ENCODE peak calls at places on chromosomes 4 and X, in five cellular contexts. P is CD8-positive, alpha-beta T cell; L is lower leg skin; M is OCI-LY7; I is suprapubic skin. G is an unnamed sample.

GRCh38 chr4:118953276-118953675 is 64.6 kb downstream of the SYNPO2 start:
- DNase-seq in P (no peak), L (no peak), M (no peak), I (no peak), G (no peak)

GRCh38 chr4:103498161-103499070 is 221.4 kb downstream of the TACR3 start:
- DNase-seq in P (no peak), L (no peak), M (no peak), I (no peak), G (peak)

GRCh38 chr4:18689308-18689915 is 667.9 kb upstream of the LCORL start:
- DNase-seq in P (peak), L (no peak), M (peak), I (no peak), G (peak)

GRCh38 chrX:150767475-150768131 is 74.4 kb downstream of the MTMR1 start:
- DNase-seq in P (no peak), L (peak), M (no peak), I (no peak), G (peak)

GRCh38 chr4:85127653-85128052 is 161.2 kb upstream of the WDFY3 start:
- DNase-seq in P (no peak), L (no peak), M (peak), I (no peak), G (no peak)

GRCh38 chr4:111399523-111400135 is 745.6 kb upstream of the FAM241A start:
- DNase-seq in P (no peak), L (peak), M (no peak), I (no peak), G (no peak)

GRCh38 chrX:153491351-153492152 is 3.2 kb upstream of the BGN start:
- DNase-seq in P (no peak), L (no peak), M (no peak), I (no peak), G (no peak)

GRCh38 chr4:69531251-69531650 is 35.5 kb upstream of the UGT2B4 start:
- DNase-seq in P (no peak), L (no peak), M (no peak), I (no peak), G (no peak)

GRCh38 chr4:19213388-19213787 is 1038.3 kb upstream of the SLIT2 start:
- DNase-seq in P (no peak), L (no peak), M (no peak), I (no peak), G (no peak)

GRCh38 chrX:39758791-39759525 is 338.8 kb downstream of the BCOR start:
- DNase-seq in P (no peak), L (no peak), M (no peak), I (no peak), G (no peak)

GRCh38 chr4:38782452-38783108 is at the start of gene TLR10:
- DNase-seq in P (peak), L (no peak), M (peak), I (no peak), G (peak)

GRCh38 chr4:17492058-17492741 is 19.7 kb downstream of the QDPR start:
- DNase-seq in P (no peak), L (peak), M (no peak), I (no peak), G (no peak)

GRCh38 chr4:45350438-45350837 is 624.1 kb upstream of the GNPDA2 start:
- DNase-seq in P (no peak), L (no peak), M (no peak), I (no peak), G (no peak)

GRCh38 chrX:31670245-31670644 is 598.4 kb upstream of the FTHL17 start:
- DNase-seq in P (no peak), L (no peak), M (no peak), I (no peak), G (no peak)

DNA sequence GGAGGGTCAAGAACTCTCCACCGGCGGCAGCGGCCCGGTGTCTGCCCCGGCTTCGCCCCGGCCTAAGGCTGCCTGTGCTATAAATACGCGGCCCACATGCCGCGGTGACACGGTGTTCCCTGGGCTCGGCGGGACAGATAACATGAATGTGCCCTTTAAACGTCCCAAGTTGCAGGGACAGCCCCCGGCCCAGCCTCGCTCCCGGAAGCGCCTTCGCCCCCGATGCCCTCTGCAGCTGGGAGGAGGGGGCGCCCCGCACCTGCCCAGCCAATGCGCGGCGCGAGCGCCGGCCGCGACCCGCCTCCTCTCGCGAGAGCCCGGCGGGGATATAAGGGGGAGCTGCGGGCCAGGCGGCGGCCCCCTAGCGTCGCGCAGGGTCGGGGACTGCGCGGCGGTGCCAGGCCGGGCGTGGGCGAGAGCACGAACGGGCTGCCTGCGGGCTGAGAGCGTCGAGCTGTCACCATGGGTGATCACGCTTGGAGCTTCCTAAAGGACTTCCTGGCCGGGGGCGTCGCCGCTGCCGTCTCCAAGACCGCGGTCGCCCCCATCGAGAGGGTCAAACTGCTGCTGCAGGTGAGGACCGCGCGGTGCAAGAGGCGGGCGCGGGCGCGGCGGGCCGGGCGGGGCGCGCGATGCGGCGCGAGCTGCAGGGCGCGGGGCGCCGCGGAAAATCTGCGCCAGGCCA is at the start of gene SLC25A4:
- DNase-seq in P (peak), L (peak), M (peak), I (peak), G (no peak)
- TF ChIP-seq CTCF in P (peak), L (no peak), M (peak), I (peak), G (peak)

DNA sequence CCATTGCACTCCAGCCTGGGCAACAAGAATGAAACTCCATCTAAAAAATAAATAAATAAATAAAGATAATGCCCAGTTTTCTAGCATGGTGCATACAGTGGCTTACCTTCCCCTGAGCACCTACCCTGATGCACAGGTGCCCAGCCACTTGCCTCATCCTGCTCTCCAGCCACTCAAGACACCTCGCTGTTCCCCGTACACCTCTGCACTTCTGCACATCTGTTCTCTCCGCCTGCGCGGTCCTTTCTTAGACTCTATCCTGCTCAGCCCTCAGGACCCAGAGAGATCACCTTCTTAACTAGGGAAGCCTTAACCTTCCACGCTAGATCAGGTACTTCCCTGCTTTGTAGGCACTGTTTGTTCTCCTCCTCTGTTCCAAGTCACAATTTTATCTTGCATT is 2.9 kb downstream of the EVC start:
- DNase-seq in P (no peak), L (peak), M (no peak), I (no peak), G (no peak)
- H3K4me3 ChIP-seq in P (no peak), L (no peak), M (no peak), I (no peak), G (no peak)

DNA sequence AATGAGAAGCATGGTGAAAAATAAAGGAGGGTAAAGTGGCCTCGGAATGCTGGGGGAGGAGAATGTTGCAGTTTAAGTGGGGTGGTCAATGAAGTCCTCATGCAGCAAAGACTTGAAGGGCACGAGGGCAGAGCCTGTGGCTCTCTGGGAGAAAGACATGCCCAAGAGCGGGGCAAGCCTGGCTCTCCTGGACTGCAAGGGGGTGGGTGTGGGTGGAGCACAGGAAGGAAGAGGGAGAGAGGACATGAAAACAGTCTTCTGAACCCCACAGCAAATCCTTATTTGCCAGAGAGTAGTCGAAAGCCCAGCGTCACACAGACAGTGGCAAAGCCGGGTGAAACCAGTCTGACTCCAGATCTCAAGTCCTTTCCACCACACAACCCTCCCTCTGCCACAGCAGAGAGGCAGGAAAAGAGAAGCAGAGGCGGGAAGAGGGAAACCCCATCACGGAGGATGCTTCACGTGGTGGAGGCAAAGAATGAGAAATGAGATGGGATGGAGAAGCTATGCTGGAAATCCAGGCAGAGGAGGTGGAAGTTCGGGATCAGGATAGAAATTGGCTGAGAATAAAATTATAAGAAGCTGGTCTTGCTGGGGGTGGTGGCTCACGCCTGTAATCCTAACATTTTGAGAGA is 48.5 kb downstream of the RAB33B start:
- DNase-seq in P (no peak), L (no peak), M (no peak), I (no peak), G (no peak)
- TF ChIP-seq CTCF in P (no peak), L (no peak), M (no peak), I (no peak), G (no peak)

GRCh38 chr4:6396696-6397236 is 75.6 kb downstream of the PPP2R2C start:
- DNase-seq in P (no peak), L (no peak), M (no peak), I (no peak), G (no peak)

GRCh38 chr4:6393544-6394475 is 78.6 kb downstream of the PPP2R2C start:
- DNase-seq in P (no peak), L (no peak), M (no peak), I (no peak), G (no peak)

GRCh38 chr4:6393066-6393465 is 79.3 kb downstream of the PPP2R2C start:
- DNase-seq in P (no peak), L (no peak), M (no peak), I (no peak), G (no peak)

GRCh38 chr4:6395466-6396228 is 76.8 kb downstream of the PPP2R2C start:
- DNase-seq in P (no peak), L (no peak), M (no peak), I (no peak), G (no peak)

DNA sequence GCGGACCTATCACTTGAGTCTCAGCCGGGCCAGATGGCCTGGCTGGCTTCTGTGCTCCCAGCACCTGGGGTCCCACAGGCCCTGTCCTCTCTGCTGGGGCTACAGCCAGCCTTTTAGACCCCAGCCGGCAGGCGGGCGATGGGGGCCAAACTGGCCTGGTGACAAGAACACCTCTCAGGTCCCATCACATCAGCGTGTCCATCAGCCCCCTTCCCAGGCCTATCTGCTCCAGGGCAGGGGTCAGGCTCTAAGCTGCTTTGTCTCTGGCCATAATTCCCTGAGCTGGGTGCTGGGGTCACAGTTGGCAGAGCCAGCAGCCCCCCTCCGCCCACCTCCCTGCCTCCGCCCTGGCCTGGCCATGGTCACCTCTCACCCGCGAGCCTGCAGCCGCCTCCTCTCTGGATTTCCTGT is 77.7 kb downstream of the PPP2R2C start:
- DNase-seq in P (no peak), L (no peak), M (no peak), I (no peak), G (no peak)
- H3K4me3 ChIP-seq in P (no peak), L (no peak), M (no peak), I (no peak), G (no peak)

GRCh38 chr4:24734511-24734910 is 60.9 kb upstream of the SOD3 start:
- DNase-seq in P (no peak), L (no peak), M (no peak), I (no peak), G (no peak)

GRCh38 chr4:24731448-24731847 is 63.9 kb upstream of the SOD3 start:
- DNase-seq in P (no peak), L (no peak), M (no peak), I (no peak), G (no peak)

GRCh38 chr4:24741915-24742314 is 53.5 kb upstream of the SOD3 start:
- DNase-seq in P (no peak), L (no peak), M (no peak), I (no peak), G (no peak)

GRCh38 chr4:24730256-24731001 is 64.9 kb upstream of the SOD3 start:
- DNase-seq in P (no peak), L (peak), M (no peak), I (peak), G (no peak)

GRCh38 chr4:24736066-24736465 is 59.3 kb upstream of the SOD3 start:
- DNase-seq in P (no peak), L (no peak), M (no peak), I (no peak), G (no peak)
- TF ChIP-seq CTCF in P (no peak), L (no peak), M (no peak), I (no peak), G (peak)

GRCh38 chr4:95603393-95603792 is 54.6 kb upstream of the UNC5C start:
- DNase-seq in P (no peak), L (no peak), M (no peak), I (no peak), G (no peak)

GRCh38 chr4:95602872-95603271 is 54.1 kb upstream of the UNC5C start:
- DNase-seq in P (no peak), L (no peak), M (no peak), I (no peak), G (no peak)

GRCh38 chr4:95601342-95601741 is 52.6 kb upstream of the UNC5C start:
- DNase-seq in P (no peak), L (no peak), M (no peak), I (no peak), G (no peak)

GRCh38 chr4:95596676-95597075 is 47.9 kb upstream of the UNC5C start:
- DNase-seq in P (no peak), L (no peak), M (no peak), I (no peak), G (no peak)

GRCh38 chr4:95599777-95600436 is 51.1 kb upstream of the UNC5C start:
- DNase-seq in P (no peak), L (no peak), M (no peak), I (no peak), G (no peak)
- H3K4me3 ChIP-seq in P (no peak), L (no peak), M (no peak), I (no peak), G (no peak)

DNA sequence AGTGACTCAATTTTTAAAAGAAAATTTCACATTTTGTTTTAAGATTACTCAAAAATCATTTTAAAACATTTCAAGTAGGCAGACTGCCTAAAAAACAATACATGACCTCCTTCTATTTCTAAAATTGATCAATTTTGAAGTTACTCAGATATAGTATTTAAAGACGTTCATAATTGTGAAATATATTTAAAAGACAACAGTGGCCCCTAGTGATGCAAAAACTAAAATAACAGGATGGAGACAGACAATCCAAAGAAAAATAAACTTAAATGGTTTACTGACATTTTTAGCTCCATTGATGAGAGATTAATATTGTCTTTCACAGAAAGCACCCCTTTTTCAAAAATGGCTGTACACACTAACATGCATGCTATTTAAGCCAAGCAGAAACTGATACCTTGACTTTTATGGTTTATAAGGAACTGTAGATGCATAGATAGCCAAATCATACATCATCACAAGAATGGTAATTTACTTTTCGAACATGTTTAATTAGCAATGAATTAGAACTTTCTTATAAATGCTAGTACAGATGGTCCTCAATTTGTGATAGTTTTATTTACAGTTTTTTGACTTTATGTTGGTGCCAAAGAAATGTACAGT is 69.8 kb upstream of the FAT4 start:
- DNase-seq in P (no peak), L (no peak), M (no peak), I (no peak), G (no peak)
- TF ChIP-seq CTCF in P (no peak), L (no peak), M (peak), I (peak), G (no peak)